ENCODE peak calls at places on chromosomes 5 and 9, in five cellular contexts. K is body of pancreas, R is IMR-90, O is gastrocnemius medialis, P is endothelial cell of umbilical vein. C is an unnamed sample.
A peak's percentile ranks its signal among the peaks of the same experiment; 100 is the strongest.

GRCh38 chr5:149153751-149154610 is 12.7 kb downstream of the ABLIM3 start:
- DNase-seq in K (peak; percentile 61), R (peak; percentile 75), O (peak; percentile 95), P (no peak), C (peak; percentile 78)

GRCh38 chr9:93132287-93132927 is 1.6 kb downstream of the NINJ1 start:
- DNase-seq in K (peak; percentile 63), R (no peak), O (peak; percentile 60), P (no peak), C (peak; percentile 95)

GRCh38 chr9:115157245-115157674 is 39.3 kb upstream of the TNC start:
- DNase-seq in K (no peak), R (peak; percentile 88), O (no peak), P (no peak), C (no peak)

GRCh38 chr9:127311239-127311741 is 46.7 kb downstream of the GARNL3 start:
- DNase-seq in K (peak; percentile 76), R (peak; percentile 36), O (peak; percentile 42), P (peak; percentile 74), C (peak; percentile 67)

GRCh38 chr9:134612309-134612708 is 29.3 kb upstream of the COL5A1 start:
- DNase-seq in K (no peak), R (no peak), O (no peak), P (no peak), C (no peak)

GRCh38 chr9:114076237-114077161 is 1.6 kb downstream of the AMBP start:
- DNase-seq in K (no peak), R (no peak), O (no peak), P (no peak), C (no peak)

GRCh38 chr5:78526049-78526525 is 122.5 kb downstream of the LHFPL2 start:
- DNase-seq in K (no peak), R (peak; percentile 81), O (no peak), P (peak; percentile 93), C (no peak)

GRCh38 chr5:10111575-10111974 is 138.1 kb downstream of the ATPSCKMT start:
- DNase-seq in K (no peak), R (peak; percentile 54), O (no peak), P (no peak), C (peak; percentile 11)

GRCh38 chr5:35161637-35162248 is 68.5 kb downstream of the PRLR start:
- DNase-seq in K (no peak), R (no peak), O (peak; percentile 12), P (no peak), C (peak; percentile 4)

GRCh38 chr5:95382843-95383242 is 8.3 kb upstream of the FAM81B start:
- DNase-seq in K (no peak), R (no peak), O (no peak), P (no peak), C (no peak)

GRCh38 chr5:131926168-131926567 is 19.3 kb downstream of the MEIKIN start:
- DNase-seq in K (no peak), R (no peak), O (no peak), P (no peak), C (no peak)

GRCh38 chr9:136508729-136509500 is 26.1 kb upstream of the SEC16A start:
- DNase-seq in K (no peak), R (no peak), O (no peak), P (no peak), C (no peak)

GRCh38 chr9:136511144-136511669 is 28.4 kb upstream of the SEC16A start:
- DNase-seq in K (no peak), R (no peak), O (no peak), P (no peak), C (no peak)

GRCh38 chr9:136510561-136510960 is 27.7 kb upstream of the SEC16A start:
- DNase-seq in K (no peak), R (no peak), O (no peak), P (no peak), C (no peak)

GRCh38 chr9:136507992-136508375 is 25.1 kb upstream of the SEC16A start:
- DNase-seq in K (no peak), R (no peak), O (no peak), P (no peak), C (no peak)

DNA sequence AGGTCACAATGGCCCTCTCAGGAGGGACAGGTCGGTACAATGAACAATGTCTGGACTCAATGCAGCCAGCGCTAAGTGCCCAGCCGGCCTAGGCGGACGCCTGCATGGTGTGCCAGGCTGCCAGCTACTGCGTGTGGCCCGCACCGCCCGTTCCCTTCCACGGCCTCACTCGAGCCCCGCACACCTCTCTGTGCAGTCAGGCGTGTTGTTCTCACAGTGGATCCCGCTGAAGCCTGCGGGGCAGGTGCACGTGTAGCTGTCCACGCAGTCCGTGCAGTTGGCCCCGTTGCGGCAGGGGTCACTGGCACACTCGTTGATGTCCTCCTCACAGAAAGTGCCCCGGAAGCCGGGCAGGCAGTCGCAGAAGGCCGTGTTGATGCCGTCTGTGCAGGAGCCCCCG is 26.7 kb upstream of the SEC16A start:
- DNase-seq in K (no peak), R (no peak), O (no peak), P (no peak), C (no peak)
- H3K36me3 ChIP-seq in K (peaks cover 65% of the 10 kb centered on the region), R (peaks cover 75% of the 10 kb centered on the region), O (peaks cover 70% of the 10 kb centered on the region), P (peaks cover 81% of the 10 kb centered on the region), C (peaks cover 42% of the 10 kb centered on the region)

GRCh38 chr9:133148351-133149129 is 15.2 kb downstream of the GBGT1 start:
- DNase-seq in K (peak; percentile 64), R (peak; percentile 38), O (peak; percentile 52), P (peak; percentile 47), C (peak; percentile 67)

GRCh38 chr9:133147412-133148271 is 16.1 kb downstream of the GBGT1 start:
- DNase-seq in K (peak; percentile 84), R (peak; percentile 32), O (peak; percentile 71), P (peak; percentile 64), C (peak; percentile 82)

GRCh38 chr9:133149130-133150015 is 14.3 kb downstream of the GBGT1 start:
- DNase-seq in K (peak; percentile 95), R (peak; percentile 88), O (peak; percentile 91), P (peak; percentile 92), C (peak; percentile 95)

GRCh38 chr9:133144887-133145466 is 18.7 kb downstream of the GBGT1 start:
- DNase-seq in K (no peak), R (peak; percentile 12), O (no peak), P (no peak), C (no peak)

DNA sequence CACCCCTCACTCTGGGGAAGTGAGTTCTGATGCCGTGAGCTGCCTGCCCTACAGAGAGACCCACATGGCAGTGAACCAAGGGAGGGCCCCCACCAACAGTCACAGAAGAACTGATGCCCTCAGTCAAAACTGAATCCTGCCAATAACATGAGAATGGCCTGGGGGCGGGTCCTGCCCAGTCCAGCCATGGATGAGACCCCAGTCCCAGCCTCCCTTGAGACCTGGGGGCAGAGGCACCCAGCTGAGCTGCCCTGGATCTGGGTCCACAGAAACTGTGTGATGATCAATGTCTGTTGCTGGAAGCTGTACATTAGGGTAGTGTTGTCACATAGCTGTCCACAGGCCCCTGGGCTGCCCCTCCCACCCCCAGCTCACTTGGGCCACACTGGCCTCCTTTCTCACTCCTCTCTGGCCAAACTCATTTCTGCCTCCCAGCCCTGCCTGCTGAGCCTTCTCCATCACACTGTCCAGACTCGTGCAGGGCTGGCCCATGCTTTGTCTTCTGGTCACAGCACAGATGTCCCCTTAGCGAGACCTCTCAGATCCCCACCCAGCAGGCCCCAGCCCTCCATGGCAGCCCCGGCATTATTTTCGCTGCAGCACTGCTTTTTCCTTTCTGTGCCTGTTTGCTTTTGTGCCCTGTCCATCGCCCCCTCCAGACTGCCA is 16.8 kb downstream of the GBGT1 start:
- DNase-seq in K (no peak), R (no peak), O (no peak), P (no peak), C (no peak)
- H3K4me3 ChIP-seq in K (no peak overlapping the region), R (no peak overlapping the region), O (no peak overlapping the region), P (no peak overlapping the region), C (no peak overlapping the region)

GRCh38 chr9:89360465-89360864 is 42.2 kb downstream of the SECISBP2 start:
- DNase-seq in K (peak; percentile 55), R (peak; percentile 11), O (peak; percentile 70), P (no peak), C (no peak)
- H3K36me3 ChIP-seq in K (peaks cover 32% of the 10 kb centered on the region), R (peaks cover 52% of the 10 kb centered on the region), O (peaks cover 58% of the 10 kb centered on the region), P (peaks cover 24% of the 10 kb centered on the region), C (peaks cover 43% of the 10 kb centered on the region)

DNA sequence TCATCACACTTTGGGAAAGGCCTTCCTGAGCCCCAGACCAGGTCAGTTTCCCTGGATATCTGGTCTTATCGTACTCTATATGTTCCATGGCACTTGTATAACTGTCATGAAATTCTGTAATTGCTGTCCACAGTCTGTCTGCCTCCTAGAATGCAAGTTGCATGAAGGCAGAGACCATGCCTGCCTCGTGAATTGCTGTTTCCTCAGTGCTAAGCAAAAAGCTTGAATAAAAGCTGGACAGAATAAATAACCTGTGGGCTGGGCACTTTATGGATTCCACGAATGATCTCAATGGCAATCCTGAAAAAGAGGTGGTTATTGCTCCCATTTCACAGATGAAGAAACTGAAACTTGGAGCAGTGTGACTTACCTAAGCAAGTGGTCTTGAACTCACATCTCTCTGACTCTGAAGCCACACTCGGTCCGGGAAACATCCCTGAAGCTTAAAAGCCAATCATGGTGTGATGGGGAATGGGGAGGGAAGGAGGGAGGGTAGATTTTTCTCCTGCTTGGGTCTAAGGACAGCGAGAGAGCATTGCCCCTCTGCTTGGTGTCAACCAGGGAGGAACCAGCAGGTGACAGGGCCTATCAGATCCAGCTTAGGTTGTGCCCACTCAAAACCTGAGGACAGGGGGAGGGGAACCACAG is 13.2 kb upstream of the LHX2 start:
- DNase-seq in K (no peak), R (no peak), O (no peak), P (no peak), C (no peak)
- H3K4me3 ChIP-seq in K (no peak overlapping the region), R (no peak overlapping the region), O (no peak overlapping the region), P (no peak overlapping the region), C (no peak overlapping the region)

DNA sequence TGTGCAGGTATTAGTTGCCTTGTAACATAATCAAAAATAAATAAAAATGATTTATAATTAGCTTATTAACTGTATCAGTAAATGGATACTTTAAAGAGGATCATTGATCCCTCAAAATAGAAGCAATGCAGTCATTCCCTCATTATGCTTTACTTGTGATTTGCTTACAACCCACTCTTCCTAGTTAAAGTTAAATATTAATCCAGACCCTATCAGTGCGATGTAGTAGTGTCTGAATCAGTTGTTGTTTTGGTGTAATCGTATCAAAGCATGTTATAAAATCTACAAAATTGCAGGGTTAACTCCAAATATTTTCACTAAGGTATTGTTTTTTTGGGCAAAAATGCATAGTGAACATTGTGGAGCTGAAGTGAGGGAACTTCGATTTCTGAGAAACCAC is 17.6 kb downstream of the TENT4A start:
- DNase-seq in K (no peak), R (no peak), O (no peak), P (no peak), C (no peak)
- H3K36me3 ChIP-seq in K (no peaks in the 10 kb centered on the region), R (peaks cover 5% of the 10 kb centered on the region), O (no peaks in the 10 kb centered on the region), P (peaks cover 3% of the 10 kb centered on the region), C (no peaks in the 10 kb centered on the region)

GRCh38 chr5:102865510-102866314 is 110.6 kb downstream of the PAM start:
- DNase-seq in K (peak; percentile 59), R (peak; percentile 88), O (peak; percentile 76), P (peak; percentile 80), C (peak; percentile 71)

GRCh38 chr5:102865171-102865509 is 110.0 kb downstream of the PAM start:
- DNase-seq in K (no peak), R (peak; percentile 41), O (no peak), P (peak; percentile 55), C (no peak)

GRCh38 chr5:102867999-102868662 is 113.0 kb downstream of the PAM start:
- DNase-seq in K (no peak), R (peak; percentile 41), O (no peak), P (peak; percentile 41), C (no peak)

GRCh38 chr5:102866315-102866693 is 111.2 kb downstream of the PAM start:
- DNase-seq in K (no peak), R (peak; percentile 16), O (no peak), P (peak; percentile 69), C (no peak)

GRCh38 chr5:102869230-102869629 is 114.1 kb downstream of the PAM start:
- DNase-seq in K (no peak), R (no peak), O (no peak), P (no peak), C (no peak)
- H3K4me3 ChIP-seq in K (no peak overlapping the region), R (no peak overlapping the region), O (no peak overlapping the region), P (no peak overlapping the region), C (no peak overlapping the region)

GRCh38 chr5:176912115-176912514 is 13.0 kb upstream of the HK3 start:
- DNase-seq in K (no peak), R (peak; percentile 28), O (no peak), P (no peak), C (no peak)
- H3K36me3 ChIP-seq in K (peaks cover 6% of the 10 kb centered on the region), R (peaks cover 8% of the 10 kb centered on the region), O (peaks cover 38% of the 10 kb centered on the region), P (peaks cover 8% of the 10 kb centered on the region), C (peaks cover 12% of the 10 kb centered on the region)

C was measured in thyroid gland.